ENCODE peak calls at places on chromosomes 7 and 10, in eight cellular contexts. X, O, N, C, D, J, B and F are unnamed samples. For H3K4me1, the result is how much of the 10 kb centered on the place peaks cover.

GRCh38 chr7:17581301-17581700 is 282.8 kb downstream of the AHR start:
- DNase-seq in O (no peak), X (no peak), J (no peak), C (no peak), B (no peak), N (no peak), D (no peak), F (no peak)

GRCh38 chr10:48800283-48800675 is 115.6 kb downstream of the WDFY4 start:
- DNase-seq in C (no peak), J (no peak), B (no peak), X (no peak), O (no peak), D (no peak), N (no peak), F (no peak)

GRCh38 chr7:129779602-129780256 is 168.2 kb downstream of the NRF1 start:
- DNase-seq in O (no peak), N (no peak), D (no peak), C (peak), X (peak), B (no peak), J (no peak), F (no peak)

GRCh38 chr10:16690417-16690816 is 126.8 kb downstream of the RSU1 start:
- DNase-seq in C (no peak), B (no peak), J (no peak), N (no peak), D (no peak), X (no peak), O (no peak), F (no peak)

GRCh38 chr10:49388161-49388560 is 7.7 kb downstream of the DRGX start:
- DNase-seq in C (no peak), B (no peak), D (no peak), O (no peak), N (no peak), X (no peak), J (no peak), F (no peak)

GRCh38 chr7:112192236-112193154 is 13.7 kb downstream of the DOCK4 start:
- DNase-seq in N (peak), J (no peak), D (no peak), B (no peak), O (no peak), X (no peak), C (no peak), F (no peak)

GRCh38 chr10:117590516-117590915 is 48.0 kb downstream of the EMX2 start:
- DNase-seq in C (no peak), X (no peak), J (no peak), D (no peak), B (no peak), O (no peak), N (no peak), F (no peak)

GRCh38 chr7:34208878-34209621 is 303.7 kb downstream of the BMPER start:
- DNase-seq in D (no peak), J (peak), O (no peak), X (no peak), B (peak), N (no peak), C (no peak), F (no peak)

GRCh38 chr10:4151466-4151865 is 366.5 kb upstream of the KLF6 start:
- DNase-seq in C (peak), J (no peak), O (no peak), D (peak), B (no peak), X (no peak), N (peak), F (no peak)

GRCh38 chr7:79971058-79971457 is 163.6 kb upstream of the GNAI1 start:
- DNase-seq in B (no peak), N (no peak), J (no peak), C (no peak), O (no peak), X (no peak), D (no peak), F (no peak)

GRCh38 chr10:100043344-100043743 is 33.6 kb upstream of the DNMBP start:
- DNase-seq in B (no peak), X (no peak), C (no peak), J (no peak), O (no peak), D (no peak), N (no peak), F (no peak)

GRCh38 chr7:29853072-29853471 is 46.8 kb downstream of the WIPF3 start:
- DNase-seq in X (no peak), O (no peak), D (no peak), C (no peak), J (no peak), B (no peak), N (no peak), F (no peak)

GRCh38 chr10:32400961-32401360 is 45.0 kb upstream of the CCDC7 start:
- DNase-seq in O (no peak), D (no peak), C (no peak), X (no peak), J (no peak), N (no peak), B (no peak), F (no peak)

GRCh38 chr10:132333386-132333785 is 1.4 kb downstream of the LRRC27 start:
- DNase-seq in X (no peak), D (no peak), N (no peak), C (no peak), J (no peak), O (no peak), B (no peak), F (no peak)
- H3K27ac ChIP-seq in X (no peak), D (no peak), N (no peak), C (no peak), J (no peak), O (no peak), B (no peak), F (no peak)

GRCh38 chr7:134476044-134476443 is 17.1 kb upstream of the AKR1B1 start:
- DNase-seq in O (no peak), J (no peak), C (no peak), N (no peak), D (no peak), X (no peak), B (no peak), F (no peak)
- H3K4me1 ChIP-seq in O (under half), J (under half), C (under half), N (under half), D (under half), X (under half), B (under half), F (under half)

DNA sequence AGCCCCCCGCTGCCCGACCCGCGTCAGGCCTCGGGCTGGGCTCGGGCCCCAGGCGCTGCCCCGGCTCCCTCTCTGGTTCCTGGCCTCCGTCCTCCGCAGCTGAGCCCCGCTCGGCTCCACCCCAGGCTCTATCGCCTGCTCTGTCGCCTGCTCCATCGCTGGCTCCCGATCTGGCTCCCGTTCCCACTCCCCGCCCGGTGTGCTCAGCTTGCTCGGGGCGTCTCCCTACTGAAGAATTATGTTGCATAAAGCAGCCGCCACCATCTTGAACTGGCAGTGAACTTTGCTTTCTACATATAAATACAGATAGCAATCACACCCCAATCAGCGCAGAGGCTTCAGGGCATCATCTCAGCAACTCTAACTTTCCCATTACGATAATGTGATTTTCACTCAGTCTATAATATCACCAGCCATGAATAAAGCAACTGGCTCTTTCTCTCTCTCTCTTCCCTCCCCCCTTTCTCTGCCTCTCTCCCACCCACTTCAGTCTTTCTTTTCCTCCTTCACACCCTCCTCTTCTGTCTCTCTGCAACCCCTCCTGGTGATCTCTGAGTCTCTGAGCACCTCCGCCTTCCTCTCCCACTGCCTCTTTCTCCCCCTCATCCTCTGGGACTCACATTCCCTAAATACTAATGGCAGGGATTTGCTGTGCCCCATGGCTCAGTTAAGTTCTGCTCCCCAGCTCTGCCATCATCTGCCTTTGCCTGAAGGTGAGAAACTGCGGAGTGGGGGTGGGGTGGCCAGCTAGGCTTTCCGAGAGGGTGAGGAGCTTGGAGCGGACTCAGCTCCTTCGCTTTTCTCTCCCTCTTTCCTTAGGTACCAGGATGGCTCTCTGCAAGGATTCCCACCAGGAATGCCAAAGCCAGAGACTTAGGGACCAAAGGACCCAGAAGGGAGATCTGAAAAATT is 43.2 kb upstream of the BTRC start:
- DNase-seq in O (no peak), N (no peak), X (no peak), B (peak), D (no peak), J (peak), C (peak), F (no peak)
- H3K4me3 ChIP-seq in O (peak), N (no peak), X (no peak), B (no peak), D (no peak), J (peak), C (peak), F (no peak)

DNA sequence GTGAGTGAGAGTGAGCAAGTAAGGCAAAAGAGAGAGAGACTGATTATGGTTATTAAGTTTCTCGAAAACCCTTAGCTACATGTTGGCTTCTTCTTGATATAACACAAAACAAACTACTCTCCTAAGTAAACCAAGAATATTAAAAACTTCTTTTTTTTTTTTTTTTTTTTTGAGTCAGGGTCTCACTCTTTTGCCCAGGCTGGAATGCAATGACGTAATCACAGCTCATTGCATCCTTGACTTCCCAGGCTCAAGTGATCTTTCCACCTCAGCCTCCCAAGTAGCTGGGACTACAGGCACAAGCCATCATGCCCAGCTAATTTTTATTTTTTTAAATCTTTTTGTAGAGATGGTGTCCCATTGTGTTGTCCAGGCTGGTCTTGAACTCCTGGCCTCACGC is 102.2 kb upstream of the IL6 start:
- DNase-seq in O (no peak), D (no peak), B (no peak), X (no peak), C (no peak), J (no peak), N (no peak), F (no peak)
- H3K27ac ChIP-seq in O (no peak), D (no peak), B (no peak), X (no peak), C (no peak), J (no peak), N (no peak), F (no peak)